ENCODE peak calls at places on chromosomes 12 and 14, in nine cellular contexts. R, O, B, P, W, U, K, T and V are unnamed samples.

GRCh38 chr14:69644814-69645213 is 33.4 kb downstream of the SUSD6 start:
- ATAC-seq in W (no peak), K (no peak), T (no peak), O (no peak), P (no peak), R (no peak), U (no peak), B (no peak), V (no peak)

GRCh38 chr12:111093428-111094142 is 173.2 kb upstream of the MYL2 start:
- ATAC-seq in O (no peak), K (no peak), W (peak), U (peak), R (no peak), T (peak), P (no peak), B (peak), V (no peak)

GRCh38 chr14:59281613-59282012 is 93.1 kb downstream of the DAAM1 start:
- ATAC-seq in W (no peak), R (peak), K (peak), O (peak), U (no peak), B (no peak), T (no peak), P (no peak), V (peak)

GRCh38 chr12:51368640-51369517 is 22.3 kb downstream of the GALNT6 start:
- ATAC-seq in R (peak), P (peak), O (no peak), W (peak), K (peak), B (peak), U (peak), T (peak), V (no peak)

GRCh38 chr14:102591372-102591943 is 991 bp upstream of the RCOR1 start:
- ATAC-seq in P (peak), T (peak), U (no peak), K (no peak), R (peak), B (no peak), O (peak), W (no peak), V (no peak)

GRCh38 chr12:114311966-114312365 is 94.0 kb downstream of the TBX5 start:
- ATAC-seq in W (no peak), O (no peak), P (no peak), T (no peak), R (peak), B (no peak), K (no peak), U (no peak), V (peak)

GRCh38 chr14:49642163-49642562 is 7.1 kb upstream of the DNAAF2 start:
- ATAC-seq in W (no peak), P (no peak), U (no peak), K (no peak), B (no peak), T (no peak), R (no peak), O (no peak), V (no peak)

GRCh38 chr14:21236948-21237797 is 32.1 kb downstream of the HNRNPC start:
- ATAC-seq in B (no peak), W (peak), U (no peak), O (no peak), K (no peak), T (no peak), R (no peak), P (no peak), V (no peak)

GRCh38 chr12:104702565-104703139 is 245.9 kb downstream of the CHST11 start:
- ATAC-seq in B (no peak), T (no peak), R (peak), U (no peak), K (peak), P (peak), W (no peak), O (no peak), V (peak)